ENCODE peak calls at places on chromosomes 7 and 10, in five cellular contexts. X is adrenal gland, K is left lung, E is stomach, Y is IMR-90. Q is an unnamed sample.

GRCh38 chr7:102395620-102395957 is 574 bp upstream of the PRKRIP1 start:
- DNase-seq in X (no peak), K (no peak), E (no peak), Y (peak), Q (no peak)

GRCh38 chr7:38545977-38546376 is 85.2 kb downstream of the AMPH start:
- DNase-seq in X (no peak), K (no peak), E (no peak), Y (no peak), Q (no peak)

GRCh38 chr7:1669954-1670893 is at the start of gene ELFN1:
- DNase-seq in X (peak), K (peak), E (no peak), Y (peak), Q (peak)

GRCh38 chr7:24715661-24716479 is 41.4 kb downstream of the GSDME start:
- DNase-seq in X (no peak), K (no peak), E (no peak), Y (peak), Q (no peak)

GRCh38 chr7:36273836-36274235 is 115.8 kb upstream of the ANLN start:
- DNase-seq in X (peak), K (no peak), E (no peak), Y (no peak), Q (no peak)

GRCh38 chr10:132904169-132904813 is 38.1 kb downstream of the CFAP46 start:
- DNase-seq in X (peak), K (no peak), E (peak), Y (peak), Q (no peak)

GRCh38 chr10:44581996-44582395 is 197.1 kb upstream of the CXCL12 start:
- DNase-seq in X (no peak), K (no peak), E (no peak), Y (no peak), Q (no peak)

GRCh38 chr7:130896898-130897514 is 163.0 kb upstream of the KLF14 start:
- DNase-seq in X (peak), K (peak), E (peak), Y (peak), Q (no peak)

GRCh38 chr10:131090761-131091661 is 220.5 kb downstream of the TCERG1L start:
- DNase-seq in X (no peak), K (no peak), E (no peak), Y (no peak), Q (no peak)

GRCh38 chr7:139738101-139738489 is 39.7 kb downstream of the HIPK2 start:
- DNase-seq in X (peak), K (no peak), E (no peak), Y (peak), Q (no peak)

GRCh38 chr7:112202819-112203218 is 3.4 kb downstream of the DOCK4 start:
- DNase-seq in X (peak), K (no peak), E (peak), Y (no peak), Q (no peak)

GRCh38 chr7:122143376-122143750 is 686 bp downstream of the AASS start:
- DNase-seq in X (peak), K (no peak), E (peak), Y (peak), Q (no peak)

GRCh38 chr10:22252801-22253577 is 35.2 kb upstream of the EBLN1 start:
- DNase-seq in X (no peak), K (peak), E (peak), Y (no peak), Q (peak)

GRCh38 chr7:75905785-75906604 is 9.0 kb upstream of the POR start:
- DNase-seq in X (peak), K (peak), E (peak), Y (peak), Q (no peak)

GRCh38 chr10:24727811-24728210 is 4.1 kb upstream of the ARHGAP21 start:
- DNase-seq in X (no peak), K (no peak), E (no peak), Y (no peak), Q (no peak)

GRCh38 chr10:51344371-51344770 is 270.1 kb downstream of the PRKG1 start:
- DNase-seq in X (no peak), K (no peak), E (no peak), Y (peak), Q (no peak)

GRCh38 chr10:35394934-35395333 is 58.6 kb downstream of the CCNY start:
- DNase-seq in X (no peak), K (no peak), E (no peak), Y (no peak), Q (no peak)

GRCh38 chr7:21763818-21764217 is 181.9 kb downstream of the CDCA7L start:
- DNase-seq in X (no peak), K (no peak), E (no peak), Y (no peak), Q (no peak)

GRCh38 chr7:21766218-21766617 is 179.5 kb downstream of the CDCA7L start:
- DNase-seq in X (no peak), K (no peak), E (no peak), Y (no peak), Q (no peak)

GRCh38 chr7:21768279-21768678 is 177.4 kb downstream of the CDCA7L start:
- DNase-seq in X (no peak), K (no peak), E (no peak), Y (no peak), Q (no peak)

GRCh38 chr7:21771261-21771660 is 174.4 kb downstream of the CDCA7L start:
- DNase-seq in X (no peak), K (no peak), E (no peak), Y (no peak), Q (no peak)

GRCh38 chr7:21767300-21767900 is 178.3 kb downstream of the CDCA7L start:
- DNase-seq in X (peak), K (no peak), E (peak), Y (peak), Q (no peak)
- TF ChIP-seq CTCF in X (peak), K (peak), E (peak), Y (peak), Q (peak)

GRCh38 chr10:70370766-70371165 is 11.7 kb downstream of the LRRC20 start:
- DNase-seq in X (peak), K (no peak), E (no peak), Y (no peak), Q (no peak)
- TF ChIP-seq CTCF in X (no peak), K (no peak), E (no peak), Y (no peak), Q (no peak)

GRCh38 chr7:99919814-99920618 is 686 bp upstream of the TRIM4 start:
- DNase-seq in X (no peak), K (no peak), E (no peak), Y (peak), Q (no peak)

GRCh38 chr7:99923200-99923599 is 3.9 kb upstream of the TRIM4 start:
- DNase-seq in X (no peak), K (no peak), E (no peak), Y (no peak), Q (no peak)

GRCh38 chr7:99918959-99919813 is at the start of gene TRIM4:
- DNase-seq in X (peak), K (peak), E (peak), Y (peak), Q (peak)
- TF ChIP-seq CTCF in X (peak), K (no peak), E (no peak), Y (peak), Q (peak)

DNA sequence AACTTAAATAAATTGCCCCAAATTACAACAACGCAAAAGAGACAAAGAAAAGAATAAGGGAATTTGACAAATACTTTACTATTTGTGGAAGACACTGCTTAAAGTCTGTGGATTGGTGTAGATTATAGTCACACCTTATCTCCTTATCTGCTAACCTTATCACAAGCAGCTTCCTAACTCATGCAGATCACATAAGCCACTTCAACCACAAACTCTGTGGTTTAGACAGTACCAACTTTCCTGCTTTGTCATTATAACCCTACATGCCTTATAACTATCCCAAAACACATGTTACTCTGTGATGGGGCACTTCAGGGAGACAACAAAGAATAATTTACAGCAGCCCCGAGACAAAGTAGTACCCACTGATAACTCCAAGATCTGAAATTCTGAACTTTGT is 41.5 kb upstream of the PPP3CB start:
- DNase-seq in X (no peak), K (no peak), E (no peak), Y (no peak), Q (no peak)
- TF ChIP-seq CTCF in X (no peak), K (no peak), E (no peak), Y (no peak), Q (no peak)

GRCh38 chr10:103327906-103328305 is 23.0 kb downstream of the PCGF6 start:
- DNase-seq in X (peak), K (no peak), E (no peak), Y (no peak), Q (peak)
- TF ChIP-seq CTCF in X (no peak), K (no peak), E (no peak), Y (no peak), Q (no peak)

DNA sequence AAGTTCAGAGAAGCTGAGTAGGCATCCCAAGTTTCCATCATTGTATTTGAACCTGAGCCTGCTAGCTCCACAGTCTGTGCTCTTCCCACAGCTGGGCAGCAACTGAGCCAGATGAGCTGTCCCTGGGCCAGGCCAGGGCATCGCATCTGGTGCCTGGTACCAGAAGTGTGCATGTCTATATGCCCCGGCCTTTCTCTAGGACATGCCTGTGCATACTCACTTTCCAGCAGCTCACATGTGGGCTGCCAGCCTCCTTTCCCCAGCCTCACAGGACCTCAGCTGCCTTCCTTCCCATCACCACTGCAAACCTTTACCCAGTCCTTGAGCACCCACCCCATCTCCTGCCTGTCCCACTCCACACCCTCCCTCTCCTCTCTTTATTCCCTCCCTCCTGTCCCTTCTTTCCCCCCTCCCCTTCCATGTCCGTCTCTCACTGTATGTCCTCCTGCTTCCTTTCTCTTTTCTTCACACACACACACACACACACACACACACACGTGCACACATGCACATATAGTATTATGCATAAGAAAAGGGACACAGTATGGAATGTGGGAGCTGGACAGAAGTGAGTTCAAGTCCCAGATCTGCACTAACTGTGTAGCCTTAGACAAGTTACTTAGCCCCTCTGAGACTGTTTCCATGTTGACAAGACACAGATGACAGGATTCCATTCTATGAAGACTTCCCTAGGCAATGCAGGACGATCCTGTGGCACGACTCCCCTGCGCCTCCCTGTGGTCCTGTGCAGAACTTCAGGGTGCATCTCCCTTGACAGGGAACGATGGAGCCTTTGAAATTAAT is 10.9 kb downstream of the CDHR1 start:
- DNase-seq in X (peak), K (no peak), E (peak), Y (peak), Q (no peak)
- TF ChIP-seq CTCF in X (peak), K (peak), E (peak), Y (peak), Q (peak)

GRCh38 chr10:84606428-84606827 is 278.0 kb downstream of the CCSER2 start:
- DNase-seq in X (peak), K (no peak), E (no peak), Y (no peak), Q (no peak)
- TF ChIP-seq CTCF in X (no peak), K (no peak), E (no peak), Y (no peak), Q (no peak)

GRCh38 chr10:122050811-122051210 is 61.8 kb downstream of the TACC2 start:
- DNase-seq in X (no peak), K (no peak), E (no peak), Y (no peak), Q (no peak)

GRCh38 chr10:122052702-122053101 is 63.7 kb downstream of the TACC2 start:
- DNase-seq in X (peak), K (no peak), E (no peak), Y (peak), Q (no peak)

GRCh38 chr10:122053314-122053713 is 64.4 kb downstream of the TACC2 start:
- DNase-seq in X (no peak), K (no peak), E (no peak), Y (no peak), Q (no peak)

GRCh38 chr10:122050316-122050715 is 61.4 kb downstream of the TACC2 start:
- DNase-seq in X (no peak), K (no peak), E (peak), Y (no peak), Q (no peak)

GRCh38 chr10:122051609-122052385 is 62.8 kb downstream of the TACC2 start:
- DNase-seq in X (peak), K (peak), E (peak), Y (peak), Q (no peak)
- TF ChIP-seq CTCF in X (peak), K (peak), E (peak), Y (peak), Q (peak)

GRCh38 chr7:30310674-30311362 is 26.4 kb downstream of the ZNRF2 start:
- DNase-seq in X (no peak), K (no peak), E (no peak), Y (no peak), Q (no peak)
- TF ChIP-seq CTCF in X (no peak), K (no peak), E (no peak), Y (no peak), Q (no peak)